ENCODE peak calls at places on chromosomes 5 and 9, in eight cellular contexts. G is Peyer's patch, F is sigmoid colon, O is upper lobe of left lung, C is neural progenitor cell, K is ovary, U is tibial artery, X is upper lobe of right lung. Y is an unnamed sample.

GRCh38 chr5:17196686-17197085 is 20.7 kb upstream of the BASP1 start:
- DNase-seq in C (no peak), X (no peak), K (no peak), U (no peak), F (no peak), G (no peak), O (no peak), Y (no peak)

GRCh38 chr9:112554516-112554915 is 67.9 kb downstream of the KIAA1958 start:
- DNase-seq in C (no peak), U (no peak), F (no peak), K (no peak), X (no peak), G (no peak), O (no peak), Y (peak; percentile 31)

GRCh38 chr9:122213589-122214413 is 15.0 kb downstream of the LHX6 start:
- DNase-seq in C (peak; percentile 93), K (peak; percentile 23), X (peak; percentile 63), G (peak; percentile 75), F (peak; percentile 47), O (no peak), U (no peak), Y (peak; percentile 67)

GRCh38 chr5:93100433-93100832 is 480.6 kb downstream of the NR2F1-AS1 start:
- DNase-seq in F (no peak), K (no peak), U (no peak), G (no peak), X (no peak), O (no peak), C (no peak), Y (no peak)

GRCh38 chr5:61308699-61309098 is 23.4 kb upstream of the ZSWIM6 start:
- DNase-seq in X (no peak), U (no peak), G (no peak), K (no peak), C (no peak), O (no peak), F (no peak), Y (no peak)

GRCh38 chr5:2207416-2207950 is 324.8 kb upstream of the IRX4 start:
- DNase-seq in O (no peak), X (no peak), U (no peak), K (no peak), G (no peak), F (no peak), C (no peak), Y (no peak)

GRCh38 chr5:112063878-112064615 is 307.1 kb upstream of the NREP start:
- DNase-seq in G (no peak), U (no peak), X (no peak), O (no peak), K (no peak), C (no peak), F (no peak), Y (no peak)

GRCh38 chr9:96441798-96442445 is 8.0 kb upstream of the HABP4 start:
- DNase-seq in G (no peak), F (no peak), O (no peak), X (no peak), C (no peak), U (no peak), K (no peak), Y (peak; percentile 17)

DNA sequence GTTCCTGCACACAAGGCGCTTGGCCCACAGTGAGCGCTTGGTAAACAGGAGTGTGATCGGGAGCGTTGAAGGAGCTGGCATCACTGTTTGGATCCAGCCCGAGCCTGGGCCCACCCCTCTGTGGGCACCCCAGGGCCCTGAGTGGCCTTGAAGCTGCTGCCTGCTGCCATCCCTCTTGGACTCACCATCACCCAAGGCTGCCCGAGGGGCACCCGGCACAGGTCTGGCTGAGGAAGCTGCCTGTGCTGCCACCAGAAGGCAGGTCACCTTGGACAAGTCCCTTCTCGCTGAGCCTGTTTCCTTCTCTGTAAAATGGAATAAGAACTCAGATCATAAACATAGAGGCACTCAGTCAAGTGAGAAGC is 53.6 kb downstream of the LRSAM1 start:
- DNase-seq in F (no peak), X (peak; percentile 57), C (no peak), K (no peak), U (no peak), G (no peak), O (no peak), Y (no peak)
- H3K36me3 ChIP-seq in F (peaks cover 70% of the 10 kb centered on the region), X (peaks cover 88% of the 10 kb centered on the region), C (no peaks in the 10 kb centered on the region), K (no peaks in the 10 kb centered on the region), U (peaks cover 51% of the 10 kb centered on the region), G (no peaks in the 10 kb centered on the region), O (peaks cover 91% of the 10 kb centered on the region), Y (peaks cover 45% of the 10 kb centered on the region)

GRCh38 chr5:133599600-133599999 is 12.7 kb downstream of the FSTL4 start:
- DNase-seq in C (no peak), K (no peak), U (peak; percentile 27), G (no peak), O (no peak), X (no peak), F (no peak), Y (no peak)

GRCh38 chr5:133603711-133604110 is 8.6 kb downstream of the FSTL4 start:
- DNase-seq in X (no peak), U (no peak), O (no peak), C (no peak), F (no peak), G (no peak), K (no peak), Y (no peak)

GRCh38 chr5:133599044-133599443 is 13.3 kb downstream of the FSTL4 start:
- DNase-seq in O (no peak), C (no peak), F (no peak), X (no peak), G (no peak), U (peak; percentile 43), K (no peak), Y (no peak)

GRCh38 chr5:133605323-133605722 is 7.0 kb downstream of the FSTL4 start:
- DNase-seq in K (no peak), X (no peak), C (no peak), O (no peak), F (no peak), G (no peak), U (no peak), Y (no peak)

DNA sequence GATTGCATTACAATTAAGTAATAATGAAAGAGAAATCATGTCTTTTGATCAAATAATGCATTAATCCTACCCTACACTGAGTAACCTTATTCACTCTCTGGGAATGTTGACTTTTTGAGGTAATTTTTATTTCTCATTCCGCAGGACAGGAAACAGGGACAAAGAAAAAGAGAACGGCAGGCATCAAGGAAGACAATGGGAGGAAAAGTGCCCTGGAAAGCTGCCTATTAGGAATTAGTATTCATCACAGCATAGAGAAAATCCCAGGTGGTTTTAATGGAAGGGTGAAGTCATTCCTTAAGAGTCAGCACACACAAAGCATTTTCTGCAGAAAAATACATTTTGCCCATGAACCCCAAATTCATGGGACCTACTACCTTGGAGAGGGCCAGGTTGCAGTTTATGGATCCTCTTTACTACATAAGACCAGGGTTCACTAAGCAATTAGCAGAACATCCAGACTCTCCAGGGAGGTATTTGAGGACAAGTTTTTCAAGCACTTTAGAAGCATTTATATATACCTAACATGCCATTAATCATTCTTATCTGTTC is 9.4 kb downstream of the FSTL4 start:
- DNase-seq in G (no peak), O (no peak), C (no peak), U (no peak), K (no peak), F (no peak), X (no peak), Y (no peak)
- H3K4me3 ChIP-seq in G (no peak overlapping the region), O (no peak overlapping the region), C (no peak overlapping the region), U (no peak overlapping the region), K (no peak overlapping the region), F (no peak overlapping the region), X (no peak overlapping the region), Y (no peak overlapping the region)

GRCh38 chr9:98121096-98121495 is 2.1 kb upstream of the TRIM14 start:
- DNase-seq in O (peak; percentile 53), G (no peak), U (no peak), C (no peak), X (no peak), K (no peak), F (no peak), Y (peak; percentile 58)

GRCh38 chr9:98124637-98125426 is 5.8 kb upstream of the TRIM14 start:
- DNase-seq in U (peak; percentile 31), C (no peak), X (no peak), K (no peak), F (no peak), O (no peak), G (no peak), Y (no peak)

GRCh38 chr9:98117984-98118639 is 910 bp downstream of the TRIM14 start:
- DNase-seq in C (peak; percentile 36), K (no peak), U (no peak), O (no peak), X (no peak), F (no peak), G (peak; percentile 86), Y (peak; percentile 44)

GRCh38 chr9:98120476-98120875 is 1.5 kb upstream of the TRIM14 start:
- DNase-seq in U (no peak), K (no peak), G (peak; percentile 69), C (no peak), O (peak; percentile 40), X (no peak), F (no peak), Y (no peak)

DNA sequence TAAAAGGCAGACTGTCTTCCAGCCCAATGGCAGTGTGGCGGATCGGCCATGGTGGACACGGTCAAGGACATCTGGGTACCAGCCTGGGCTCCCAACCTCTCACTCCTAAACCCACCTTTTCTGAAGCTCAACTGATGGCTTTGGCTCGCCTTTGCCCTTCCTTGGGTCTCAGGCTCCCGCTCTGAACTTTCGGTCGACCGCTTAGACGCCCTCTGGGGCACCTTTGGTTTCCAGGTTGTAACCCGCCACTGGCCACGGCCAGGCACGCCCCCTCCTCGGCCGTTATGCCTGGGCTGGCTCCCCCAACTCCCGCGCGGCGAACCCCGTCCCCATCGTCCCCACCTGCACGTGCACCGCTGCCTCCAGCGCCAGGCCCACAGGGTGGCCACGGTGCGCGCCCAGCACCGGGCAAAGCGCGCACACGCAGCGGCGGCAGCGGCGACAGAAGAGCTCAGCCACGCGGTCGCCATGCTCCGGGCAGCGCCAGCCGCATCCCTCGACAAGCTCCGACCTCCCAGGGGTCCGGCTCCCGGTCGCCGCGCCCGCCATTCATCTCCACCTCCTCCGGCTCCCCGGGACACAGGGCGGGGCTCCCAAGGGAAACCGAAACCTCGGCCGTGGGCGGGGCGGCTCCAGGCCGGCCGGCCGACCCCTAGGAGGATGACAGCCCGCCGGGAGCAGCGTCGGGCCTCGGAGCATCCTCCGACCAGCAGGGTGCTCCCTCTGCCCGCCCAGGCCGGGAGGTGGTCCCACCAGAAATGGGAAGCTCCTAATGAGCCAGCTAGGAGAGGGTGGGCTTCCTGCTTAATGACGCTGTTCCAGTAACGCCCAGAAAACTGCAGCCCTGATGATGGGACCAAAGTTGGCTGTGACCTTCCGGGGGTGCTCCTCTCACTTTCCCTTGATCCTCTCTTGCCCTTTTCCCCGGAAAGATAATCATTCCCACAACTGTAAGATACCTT is at the start of gene TRIM14:
- DNase-seq in U (no peak), C (peak; percentile 80), G (peak; percentile 89), F (peak; percentile 71), K (peak; percentile 40), X (peak; percentile 93), O (peak; percentile 75), Y (peak; percentile 26)
- TF ChIP-seq CTCF in U (no peak), C (peak; percentile 22), G (peak; percentile 21), F (no peak), K (no peak), X (peak; percentile 11), O (peak; percentile 13), Y (peak; percentile 12)

GRCh38 chr5:72205431-72206009 is 98.2 kb downstream of the MAP1B start:
- DNase-seq in O (no peak), F (no peak), X (no peak), G (no peak), C (no peak), K (no peak), U (no peak), Y (no peak)

GRCh38 chr5:72206160-72206559 is 98.9 kb downstream of the MAP1B start:
- DNase-seq in G (no peak), O (no peak), U (no peak), X (no peak), F (no peak), K (no peak), C (no peak), Y (no peak)

GRCh38 chr5:72203251-72203845 is 96.1 kb downstream of the MAP1B start:
- DNase-seq in U (no peak), X (no peak), O (no peak), K (no peak), G (no peak), C (no peak), F (no peak), Y (no peak)

GRCh38 chr5:72206994-72207393 is 99.7 kb downstream of the MAP1B start:
- DNase-seq in K (no peak), O (no peak), X (no peak), F (no peak), G (no peak), U (no peak), C (no peak), Y (no peak)

GRCh38 chr5:72204946-72205345 is 97.7 kb downstream of the MAP1B start:
- DNase-seq in G (no peak), O (no peak), X (no peak), C (no peak), K (no peak), F (no peak), U (no peak), Y (no peak)
- H3K36me3 ChIP-seq in G (no peaks in the 10 kb centered on the region), O (no peaks in the 10 kb centered on the region), X (no peaks in the 10 kb centered on the region), C (peaks cover 14% of the 10 kb centered on the region), K (no peaks in the 10 kb centered on the region), F (peaks cover 30% of the 10 kb centered on the region), U (peaks cover 64% of the 10 kb centered on the region), Y (no peaks in the 10 kb centered on the region)

Y was measured in bronchial epithelial cell.